ENCODE peak calls at places on chromosomes 3 and 15, in four cellular contexts. Z is psoas muscle, E is RWPE2, S is tibial artery. N is an unnamed sample.

GRCh38 chr3:149819432-149819831 is 6.4 kb downstream of the RNF13 start:
- DNase-seq in Z (no peak), E (no peak), S (no peak), N (no peak)

GRCh38 chr3:53693441-53693840 is 152.8 kb downstream of the CHDH start:
- DNase-seq in Z (no peak), E (no peak), S (no peak), N (no peak)

GRCh38 chr15:66261056-66261455 is 7.5 kb upstream of the MEGF11 start:
- DNase-seq in Z (no peak), E (no peak), S (no peak), N (no peak)

GRCh38 chr15:43198992-43199391 is 13.8 kb downstream of the CCNDBP1 start:
- DNase-seq in Z (no peak), E (no peak), S (no peak), N (no peak)

GRCh38 chr15:72591361-72591760 is 63.1 kb upstream of the GOLGA6B start:
- DNase-seq in Z (no peak), E (no peak), S (no peak), N (no peak)

GRCh38 chr15:92346063-92346462 is 47.6 kb upstream of the ST8SIA2 start:
- DNase-seq in Z (no peak), E (no peak), S (no peak), N (no peak)

GRCh38 chr3:178849220-178849910 is 222.2 kb downstream of the ZMAT3 start:
- DNase-seq in Z (no peak), E (no peak), S (no peak), N (no peak)

GRCh38 chr3:15273214-15273613 is 59.2 kb downstream of the SH3BP5 start:
- DNase-seq in Z (no peak), E (no peak), S (no peak), N (no peak)

GRCh38 chr3:160331127-160331937 is 67.7 kb downstream of the IFT80 start:
- DNase-seq in Z (no peak), E (no peak), S (no peak), N (no peak)

GRCh38 chr3:58464875-58465274 is 27.0 kb upstream of the KCTD6 start:
- DNase-seq in Z (no peak), E (no peak), S (no peak), N (no peak)

GRCh38 chr15:41989573-41990242 is 17.4 kb upstream of the EHD4 start:
- DNase-seq in Z (peak; percentile 91), E (peak; percentile 78), S (peak; percentile 71), N (peak; percentile 88)

GRCh38 chr15:78208887-78209645 is 25.3 kb downstream of the ACSBG1 start:
- DNase-seq in Z (no peak), E (peak; percentile 63), S (no peak), N (peak; percentile 27)

GRCh38 chr15:71219646-71220045 is 104.4 kb downstream of the THSD4 start:
- DNase-seq in Z (no peak), E (no peak), S (no peak), N (no peak)

GRCh38 chr15:101499863-101500713 is 10.6 kb upstream of the PCSK6 start:
- DNase-seq in Z (peak; percentile 96), E (no peak), S (no peak), N (peak; percentile 72)

GRCh38 chr3:179958143-179958542 is 78.6 kb downstream of the PEX5L start:
- DNase-seq in Z (no peak), E (no peak), S (no peak), N (no peak)

GRCh38 chr3:28917895-28918294 is 363.0 kb upstream of the RBMS3 start:
- DNase-seq in Z (no peak), E (no peak), S (no peak), N (no peak)

GRCh38 chr3:149657458-149657795 is 398 bp downstream of the WWTR1 start:
- DNase-seq in Z (peak; percentile 78), E (peak; percentile 54), S (peak; percentile 72), N (peak; percentile 66)

GRCh38 chr3:14286887-14287496 is 108.4 kb downstream of the LSM3 start:
- DNase-seq in Z (no peak), E (no peak), S (no peak), N (no peak)

GRCh38 chr15:62063851-62064635 is 2.7 kb upstream of the C2CD4A start:
- DNase-seq in Z (no peak), E (no peak), S (no peak), N (no peak)

DNA sequence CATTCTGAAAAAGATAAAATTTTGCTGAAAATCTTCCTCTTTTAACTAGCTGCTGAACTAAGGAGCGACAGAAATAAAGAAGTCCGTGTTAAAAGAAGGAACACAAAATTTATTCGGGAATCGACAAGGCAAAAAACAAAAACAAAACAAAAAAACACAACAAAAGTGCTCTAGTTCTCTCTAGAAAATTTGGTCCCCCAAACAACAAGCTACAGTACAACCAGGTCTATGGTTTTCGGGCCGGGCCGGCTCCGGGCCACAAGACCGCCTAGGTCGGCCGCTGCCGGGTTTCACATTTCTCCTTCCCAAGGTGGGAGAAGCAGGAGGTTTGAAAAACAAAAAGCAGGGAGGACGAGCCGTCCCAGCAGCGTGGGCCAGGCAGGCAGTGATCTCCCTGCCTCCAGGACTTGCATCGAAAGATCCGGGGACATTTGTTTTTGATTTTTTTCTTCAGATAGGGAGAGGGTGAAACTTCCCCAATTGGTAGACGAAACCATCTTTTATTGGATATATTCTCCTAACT is 2.7 kb downstream of the FOXL2 start:
- DNase-seq in Z (no peak), E (no peak), S (no peak), N (no peak)
- H3K27me3 ChIP-seq in Z (peaks cover 48% of the 10 kb centered on the region), E (peaks cover 98% of the 10 kb centered on the region), S (peaks cover 3% of the 10 kb centered on the region), N (peaks cover 6% of the 10 kb centered on the region)

GRCh38 chr3:187022403-187023029 is 92.2 kb downstream of the ST6GAL1 start:
- DNase-seq in Z (no peak), E (no peak), S (no peak), N (no peak)
- H3K4me1 ChIP-seq in Z (no peaks in the 10 kb centered on the region), E (no peaks in the 10 kb centered on the region), S (no peaks in the 10 kb centered on the region), N (no peaks in the 10 kb centered on the region)

GRCh38 chr15:89441295-89441762 is 55.1 kb downstream of the RHCG start:
- DNase-seq in Z (no peak), E (no peak), S (no peak), N (no peak)
- H3K27me3 ChIP-seq in Z (no peaks in the 10 kb centered on the region), E (no peaks in the 10 kb centered on the region), S (no peaks in the 10 kb centered on the region), N (no peaks in the 10 kb centered on the region)

DNA sequence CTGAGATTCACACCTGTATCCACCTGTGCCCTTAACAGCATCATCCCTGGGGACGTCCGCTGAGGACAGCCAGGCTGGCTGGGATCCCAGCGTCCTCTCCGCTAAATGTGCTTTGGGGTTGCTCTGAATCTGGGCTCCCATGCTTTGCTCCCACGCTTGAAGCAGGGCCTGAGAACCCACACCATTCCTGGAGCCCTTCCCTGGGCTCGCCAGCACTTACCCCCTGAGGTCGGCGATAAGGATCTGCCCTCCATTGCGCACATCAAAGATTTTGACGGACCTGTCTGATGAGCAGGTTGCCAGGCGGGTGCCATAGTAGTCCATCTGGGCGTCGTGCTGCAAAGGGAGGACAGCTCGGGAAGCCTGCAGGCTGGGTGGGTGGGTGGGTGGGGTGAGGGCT is 5.8 kb downstream of the SEC13 start:
- DNase-seq in Z (no peak), E (no peak), S (no peak), N (no peak)
- H3K4me1 ChIP-seq in Z (peaks cover 17% of the 10 kb centered on the region), E (no peaks in the 10 kb centered on the region), S (peaks cover 17% of the 10 kb centered on the region), N (no peaks in the 10 kb centered on the region)

GRCh38 chr3:128443771-128444170 is 22.9 kb downstream of the DNAJB8 start:
- DNase-seq in Z (no peak), E (no peak), S (no peak), N (no peak)

GRCh38 chr3:128442949-128443348 is 23.7 kb downstream of the DNAJB8 start:
- DNase-seq in Z (no peak), E (no peak), S (no peak), N (no peak)

GRCh38 chr3:128448491-128448890 is 18.2 kb downstream of the DNAJB8 start:
- DNase-seq in Z (no peak), E (no peak), S (no peak), N (no peak)

GRCh38 chr3:128447561-128448013 is 19.1 kb downstream of the DNAJB8 start:
- DNase-seq in Z (no peak), E (no peak), S (no peak), N (no peak)

GRCh38 chr3:128445357-128445756 is 21.3 kb downstream of the DNAJB8 start:
- DNase-seq in Z (no peak), E (no peak), S (no peak), N (no peak)
- H3K27me3 ChIP-seq in Z (peaks cover 2% of the 10 kb centered on the region), E (no peaks in the 10 kb centered on the region), S (no peaks in the 10 kb centered on the region), N (no peaks in the 10 kb centered on the region)

GRCh38 chr3:100072328-100073048 is 41.8 kb downstream of the FILIP1L start:
- DNase-seq in Z (no peak), E (no peak), S (no peak), N (no peak)
- H3K4me1 ChIP-seq in Z (peaks cover 63% of the 10 kb centered on the region), E (peaks cover 8% of the 10 kb centered on the region), S (peaks cover 29% of the 10 kb centered on the region), N (no peaks in the 10 kb centered on the region)

DNA sequence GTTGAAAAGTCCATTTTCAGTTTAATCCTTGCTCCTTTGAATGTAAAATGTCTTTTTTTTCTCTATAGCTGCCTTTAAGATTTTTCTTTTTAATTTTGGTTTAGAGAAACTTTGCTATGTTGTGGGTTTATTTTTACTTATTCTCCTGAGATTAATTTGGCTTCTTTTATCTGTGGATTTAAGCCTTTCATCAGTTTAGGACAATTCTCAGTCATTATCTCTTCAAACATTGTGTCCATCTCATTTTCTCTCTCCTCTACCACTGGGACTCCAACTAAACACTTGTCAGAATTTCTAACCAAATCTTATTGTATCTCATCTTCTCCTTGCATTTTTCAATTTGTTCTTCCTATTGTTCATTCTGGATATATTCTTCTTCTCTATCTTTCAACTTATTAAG is 12.4 kb upstream of the ITGA11 start:
- DNase-seq in Z (no peak), E (no peak), S (no peak), N (no peak)
- H3K27me3 ChIP-seq in Z (no peaks in the 10 kb centered on the region), E (peaks cover 30% of the 10 kb centered on the region), S (no peaks in the 10 kb centered on the region), N (peaks cover 5% of the 10 kb centered on the region)

GRCh38 chr3:187941848-187942194 is 196.6 kb upstream of the BCL6 start:
- DNase-seq in Z (no peak), E (no peak), S (no peak), N (no peak)

GRCh38 chr3:187943677-187944390 is 198.6 kb upstream of the BCL6 start:
- DNase-seq in Z (no peak), E (no peak), S (no peak), N (no peak)

GRCh38 chr3:187939891-187940290 is 194.6 kb upstream of the BCL6 start:
- DNase-seq in Z (no peak), E (no peak), S (no peak), N (no peak)

GRCh38 chr3:187942658-187943241 is 197.5 kb upstream of the BCL6 start:
- DNase-seq in Z (no peak), E (no peak), S (no peak), N (no peak)

GRCh38 chr3:187941135-187941847 is 196.0 kb upstream of the BCL6 start:
- DNase-seq in Z (no peak), E (no peak), S (no peak), N (no peak)
- H3K4me1 ChIP-seq in Z (peaks cover 32% of the 10 kb centered on the region), E (peaks cover 13% of the 10 kb centered on the region), S (no peaks in the 10 kb centered on the region), N (no peaks in the 10 kb centered on the region)

DNA sequence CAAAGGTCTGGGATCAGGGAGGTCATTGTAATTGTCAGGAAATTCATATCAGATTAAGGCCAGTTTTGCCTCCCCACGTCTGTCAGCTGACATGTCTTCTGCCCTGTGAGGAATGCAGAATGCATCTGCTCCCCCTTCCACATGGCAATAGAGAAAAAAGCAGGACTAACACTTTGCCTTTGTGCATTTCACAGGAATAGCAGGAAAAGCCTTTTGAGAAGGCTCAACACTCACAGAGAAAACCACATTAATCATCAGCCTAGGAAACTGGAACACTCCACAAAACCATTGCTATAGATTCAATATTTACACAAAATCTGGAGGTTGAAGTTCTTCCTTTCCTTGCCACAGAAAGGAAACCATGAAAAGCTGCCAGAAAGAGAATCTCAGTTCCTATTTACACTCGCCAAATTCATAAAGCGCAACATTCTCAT is 165.2 kb upstream of the HES1 start:
- DNase-seq in Z (no peak), E (no peak), S (no peak), N (no peak)
- H3K27me3 ChIP-seq in Z (no peaks in the 10 kb centered on the region), E (no peaks in the 10 kb centered on the region), S (no peaks in the 10 kb centered on the region), N (no peaks in the 10 kb centered on the region)

N was measured in breast epithelium.